ENCODE peak calls at places on chromosome 14, in five cellular contexts. J is tibial artery, H is A549, L is IMR-90, Z is lower lobe of right lung. I is an unnamed sample.

GRCh38 chr14:29681308-29681707 is 246.3 kb downstream of the PRKD1 start:
- DNase-seq in J (no peak), H (no peak), L (peak; percentile 26), Z (no peak), I (no peak)

GRCh38 chr14:58919262-58919661 is 269.2 kb upstream of the DAAM1 start:
- DNase-seq in J (no peak), H (no peak), L (peak; percentile 31), Z (no peak), I (no peak)

GRCh38 chr14:76096257-76096656 is 55.5 kb upstream of the GPATCH2L start:
- DNase-seq in J (no peak), H (no peak), L (no peak), Z (no peak), I (no peak)

GRCh38 chr14:35292770-35293561 is 784 bp downstream of the PSMA6 start:
- DNase-seq in J (no peak), H (no peak), L (peak; percentile 4), Z (no peak), I (peak; percentile 6)

GRCh38 chr14:101191086-101191881 is 287.8 kb upstream of the RTL1 start:
- DNase-seq in J (no peak), H (no peak), L (no peak), Z (no peak), I (no peak)

GRCh38 chr14:75752907-75753594 is 92.0 kb downstream of the TTLL5 start:
- DNase-seq in J (no peak), H (no peak), L (peak; percentile 42), Z (no peak), I (peak; percentile 31)

GRCh38 chr14:63908667-63909264 is 56.0 kb downstream of the SYNE2 start:
- DNase-seq in J (no peak), H (no peak), L (no peak), Z (no peak), I (no peak)

GRCh38 chr14:80356413-80356812 is 145.1 kb upstream of the DIO2 start:
- DNase-seq in J (no peak), H (peak; percentile 35), L (peak; percentile 40), Z (no peak), I (peak; percentile 10)

GRCh38 chr14:26255213-26255612 is 342.6 kb downstream of the NOVA1 start:
- DNase-seq in J (no peak), H (peak; percentile 25), L (peak; percentile 31), Z (no peak), I (peak; percentile 0)

GRCh38 chr14:51443195-51444018 is 203.4 kb downstream of the TMX1 start:
- DNase-seq in J (no peak), H (no peak), L (peak; percentile 61), Z (no peak), I (peak; percentile 47)

GRCh38 chr14:104424406-104425072 is 155.0 kb upstream of the C14orf180 start:
- DNase-seq in J (no peak), H (no peak), L (no peak), Z (no peak), I (no peak)

GRCh38 chr14:95361373-95362179 is 41.9 kb upstream of the CLMN start:
- DNase-seq in J (no peak), H (peak; percentile 53), L (no peak), Z (peak; percentile 61), I (no peak)

GRCh38 chr14:64612021-64612380 is 62.2 kb downstream of the PPP1R36 start:
- DNase-seq in J (no peak), H (peak; percentile 67), L (peak; percentile 85), Z (no peak), I (peak; percentile 91)

GRCh38 chr14:103207404-103208072 is 84.3 kb downstream of the TNFAIP2 start:
- DNase-seq in J (no peak), H (no peak), L (no peak), Z (no peak), I (peak; percentile 8)

GRCh38 chr14:103207038-103207403 is 83.8 kb downstream of the TNFAIP2 start:
- DNase-seq in J (peak; percentile 91), H (no peak), L (no peak), Z (peak; percentile 68), I (peak; percentile 12)

GRCh38 chr14:103205541-103205906 is 82.3 kb downstream of the TNFAIP2 start:
- DNase-seq in J (no peak), H (no peak), L (no peak), Z (no peak), I (no peak)

GRCh38 chr14:103206023-103206481 is 82.8 kb downstream of the TNFAIP2 start:
- DNase-seq in J (no peak), H (no peak), L (no peak), Z (no peak), I (peak; percentile 6)

GRCh38 chr14:103204852-103205540 is 81.7 kb downstream of the TNFAIP2 start:
- DNase-seq in J (no peak), H (peak; percentile 81), L (peak; percentile 28), Z (no peak), I (peak; percentile 36)
- H3K9me3 ChIP-seq in J (peaks cover 14% of the 10 kb centered on the region), H (peaks cover 61% of the 10 kb centered on the region), L (peaks cover 21% of the 10 kb centered on the region), Z (peaks cover 11% of the 10 kb centered on the region), I (peaks cover 13% of the 10 kb centered on the region)

DNA sequence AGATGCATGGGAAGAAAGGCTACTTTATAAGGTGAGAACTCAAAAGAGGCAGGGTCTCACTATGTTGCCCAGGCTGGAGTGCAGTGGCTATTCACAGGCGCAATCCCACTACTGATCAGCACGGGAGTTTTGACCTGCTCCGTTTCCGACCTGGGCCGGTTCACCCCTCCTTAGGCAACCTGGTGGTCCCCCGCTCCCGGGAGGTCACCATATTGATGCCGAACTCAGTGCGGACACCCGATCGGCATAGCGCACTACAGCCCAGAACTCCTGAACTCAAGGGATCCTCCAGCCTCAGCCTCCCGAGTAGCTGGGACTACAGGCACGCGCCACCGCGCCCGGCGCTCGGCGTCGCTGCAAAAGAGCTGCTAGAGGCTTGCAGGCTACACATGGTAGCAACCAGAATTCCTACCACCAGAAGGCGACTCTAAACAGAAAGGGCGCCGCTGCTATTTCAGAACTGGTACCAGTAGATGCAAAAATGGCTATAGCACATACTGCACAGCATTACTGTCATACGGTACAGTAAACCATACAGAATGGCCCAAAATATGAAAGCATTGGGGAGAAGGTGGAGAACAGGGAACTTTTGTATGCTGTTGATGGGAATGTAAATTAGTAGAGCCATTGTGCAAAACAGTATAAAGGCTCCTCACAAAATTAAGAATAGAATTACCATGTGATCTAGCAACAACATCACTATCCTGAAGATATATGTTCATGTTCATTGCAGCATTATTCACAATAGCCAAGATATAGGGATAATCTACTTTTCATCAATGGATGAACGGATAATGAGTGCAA is 1.2 kb upstream of the NEMF start:
- DNase-seq in J (peak; percentile 65), H (peak; percentile 93), L (peak; percentile 81), Z (peak; percentile 77), I (peak; percentile 64)
- H3K27ac ChIP-seq in J (peak overlapping the region; percentile 87), H (peak overlapping the region; percentile 97), L (no peak overlapping the region), Z (peak overlapping the region; percentile 93), I (no peak overlapping the region)

GRCh38 chr14:68557648-68558047 is 235.2 kb downstream of the ZFP36L1 start:
- DNase-seq in J (no peak), H (no peak), L (no peak), Z (no peak), I (no peak)

GRCh38 chr14:68556253-68556652 is 236.6 kb downstream of the ZFP36L1 start:
- DNase-seq in J (no peak), H (no peak), L (no peak), Z (no peak), I (no peak)

GRCh38 chr14:68559949-68560348 is 232.9 kb downstream of the ZFP36L1 start:
- DNase-seq in J (no peak), H (no peak), L (no peak), Z (no peak), I (no peak)

GRCh38 chr14:68561531-68562007 is 231.3 kb downstream of the ZFP36L1 start:
- DNase-seq in J (no peak), H (no peak), L (no peak), Z (no peak), I (no peak)

DNA sequence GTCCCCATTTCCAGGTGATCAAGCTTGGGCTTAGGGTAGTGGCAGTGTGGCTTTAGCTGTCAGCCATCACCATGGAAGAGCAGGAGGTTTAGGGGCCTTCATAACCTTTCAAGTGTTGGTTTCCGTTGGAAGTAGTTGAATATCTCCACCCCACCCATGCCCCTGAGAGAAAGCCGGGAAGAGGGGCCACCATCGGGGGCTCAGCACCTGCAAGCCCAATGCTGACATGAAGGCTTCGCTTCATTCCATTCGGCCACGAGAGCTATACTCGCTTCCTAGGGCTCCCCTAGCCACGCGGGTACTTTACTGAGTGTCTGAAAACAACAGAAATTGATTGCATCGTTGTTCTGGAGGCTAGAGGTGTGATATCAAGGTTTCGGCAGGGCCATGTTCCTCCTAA is 234.8 kb downstream of the ZFP36L1 start:
- DNase-seq in J (no peak), H (no peak), L (no peak), Z (no peak), I (no peak)
- TF ChIP-seq CTCF in J (no peak), H (no peak), L (no peak), Z (no peak), I (no peak)

DNA sequence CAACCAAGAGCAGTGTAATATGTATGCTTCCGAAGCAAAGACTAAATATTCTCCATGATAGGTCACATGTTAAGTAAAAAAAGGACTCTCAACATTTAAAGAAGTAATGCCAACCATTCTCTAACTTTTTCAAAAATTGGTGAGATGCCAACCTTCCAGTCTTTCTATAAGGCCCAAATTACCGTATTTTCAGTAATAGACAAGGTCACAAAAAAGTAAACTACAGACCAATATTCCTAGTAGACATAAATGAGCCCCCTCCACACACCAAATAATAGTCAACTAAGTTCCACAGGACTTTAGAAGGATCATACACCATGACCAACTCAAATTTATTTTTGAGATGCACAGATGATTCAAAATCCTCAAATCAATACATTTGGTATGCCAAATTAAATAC is 867.4 kb downstream of the TMEM121 start:
- DNase-seq in J (no peak), H (no peak), L (no peak), Z (no peak), I (no peak)
- H3K9me3 ChIP-seq in J (no peaks in the 10 kb centered on the region), H (no peaks in the 10 kb centered on the region), L (peaks cover 26% of the 10 kb centered on the region), Z (no peaks in the 10 kb centered on the region), I (peaks cover 14% of the 10 kb centered on the region)

GRCh38 chr14:92323031-92323915 is at the start of gene SLC24A4:
- DNase-seq in J (no peak), H (peak; percentile 24), L (no peak), Z (no peak), I (no peak)

GRCh38 chr14:92323916-92324818 is 1.2 kb downstream of the SLC24A4 start:
- DNase-seq in J (no peak), H (no peak), L (no peak), Z (no peak), I (no peak)

GRCh38 chr14:92322516-92322915 is 449 bp upstream of the SLC24A4 start:
- DNase-seq in J (no peak), H (no peak), L (no peak), Z (no peak), I (no peak)

GRCh38 chr14:92325835-92326234 is 2.9 kb downstream of the SLC24A4 start:
- DNase-seq in J (no peak), H (peak; percentile 18), L (no peak), Z (no peak), I (no peak)

GRCh38 chr14:92321701-92322100 is 1.3 kb upstream of the SLC24A4 start:
- DNase-seq in J (no peak), H (no peak), L (no peak), Z (no peak), I (no peak)
- H3K27ac ChIP-seq in J (no peak overlapping the region), H (no peak overlapping the region), L (no peak overlapping the region), Z (no peak overlapping the region), I (no peak overlapping the region)